ENCODE peak calls at places on chromosomes 2 and 18, in six cellular contexts. One of them, this sample, is unnamed.

GRCh38 chr2:13006829-13007715 is 290.3 kb downstream of the TRIB2 start:
- DNase-seq in chondrocyte: no peak
- DNase-seq in colonic mucosa: peak
- DNase-seq in tibial nerve: peak
- DNase-seq in psoas muscle: no peak
- DNase-seq in ovary: peak
- DNase-seq in this sample: no peak

GRCh38 chr18:62126776-62127175 is 60.1 kb downstream of the PIGN start:
- DNase-seq in tibial nerve: no peak
- DNase-seq in chondrocyte: no peak
- DNase-seq in ovary: no peak
- DNase-seq in colonic mucosa: no peak
- DNase-seq in psoas muscle: no peak
- DNase-seq in this sample: no peak

GRCh38 chr2:86398500-86398899 is 42.7 kb upstream of the KDM3A start:
- DNase-seq in psoas muscle: no peak
- DNase-seq in chondrocyte: no peak
- DNase-seq in colonic mucosa: no peak
- DNase-seq in ovary: no peak
- DNase-seq in tibial nerve: no peak
- DNase-seq in this sample: no peak

GRCh38 chr2:39216495-39217191 is 27.1 kb downstream of the CDKL4 start:
- DNase-seq in colonic mucosa: peak
- DNase-seq in tibial nerve: no peak
- DNase-seq in chondrocyte: no peak
- DNase-seq in psoas muscle: no peak
- DNase-seq in ovary: no peak
- DNase-seq in this sample: no peak

GRCh38 chr2:36611316-36611990 is 13.5 kb upstream of the FEZ2 start:
- DNase-seq in psoas muscle: no peak
- DNase-seq in colonic mucosa: no peak
- DNase-seq in tibial nerve: no peak
- DNase-seq in ovary: no peak
- DNase-seq in chondrocyte: no peak
- DNase-seq in this sample: no peak

GRCh38 chr2:190964170-190964795 is 49.7 kb downstream of the STAT1 start:
- DNase-seq in chondrocyte: no peak
- DNase-seq in colonic mucosa: no peak
- DNase-seq in psoas muscle: no peak
- DNase-seq in ovary: no peak
- DNase-seq in tibial nerve: no peak
- DNase-seq in this sample: no peak

GRCh38 chr2:55112229-55113016 is 62.2 kb upstream of the RTN4 start:
- DNase-seq in colonic mucosa: peak
- DNase-seq in ovary: peak
- DNase-seq in chondrocyte: no peak
- DNase-seq in tibial nerve: peak
- DNase-seq in psoas muscle: peak
- DNase-seq in this sample: no peak

GRCh38 chr18:56173542-56174220 is 464.7 kb downstream of the TXNL1 start:
- DNase-seq in chondrocyte: no peak
- DNase-seq in ovary: no peak
- DNase-seq in colonic mucosa: no peak
- DNase-seq in tibial nerve: no peak
- DNase-seq in psoas muscle: no peak
- DNase-seq in this sample: no peak

GRCh38 chr2:224442092-224442999 is 40.4 kb upstream of the FAM124B start:
- DNase-seq in psoas muscle: peak
- DNase-seq in ovary: no peak
- DNase-seq in chondrocyte: no peak
- DNase-seq in colonic mucosa: peak
- DNase-seq in tibial nerve: no peak
- DNase-seq in this sample: no peak

GRCh38 chr2:182115258-182115657 is 129.6 kb downstream of the PPP1R1C start:
- DNase-seq in tibial nerve: no peak
- DNase-seq in ovary: no peak
- DNase-seq in colonic mucosa: no peak
- DNase-seq in psoas muscle: no peak
- DNase-seq in chondrocyte: no peak
- DNase-seq in this sample: no peak

GRCh38 chr18:78406743-78407455 is 572.7 kb upstream of the SALL3 start:
- DNase-seq in chondrocyte: no peak
- DNase-seq in psoas muscle: no peak
- DNase-seq in tibial nerve: no peak
- DNase-seq in colonic mucosa: peak
- DNase-seq in ovary: no peak
- DNase-seq in this sample: no peak

GRCh38 chr18:43009666-43010065 is 105.8 kb downstream of the RIT2 start:
- DNase-seq in ovary: no peak
- DNase-seq in tibial nerve: no peak
- DNase-seq in chondrocyte: no peak
- DNase-seq in psoas muscle: no peak
- DNase-seq in colonic mucosa: no peak
- DNase-seq in this sample: no peak

GRCh38 chr2:69100220-69100723 is 87.3 kb downstream of the ANTXR1 start:
- DNase-seq in ovary: no peak
- DNase-seq in colonic mucosa: no peak
- DNase-seq in chondrocyte: no peak
- DNase-seq in psoas muscle: peak
- DNase-seq in tibial nerve: no peak
- DNase-seq in this sample: no peak

GRCh38 chr18:44715841-44716240 is 35.2 kb downstream of the SETBP1 start:
- DNase-seq in tibial nerve: no peak
- DNase-seq in ovary: no peak
- DNase-seq in chondrocyte: no peak
- DNase-seq in psoas muscle: no peak
- DNase-seq in colonic mucosa: no peak
- DNase-seq in this sample: no peak

GRCh38 chr18:24818451-24818850 is 358.0 kb downstream of the HRH4 start:
- DNase-seq in psoas muscle: no peak
- DNase-seq in chondrocyte: no peak
- DNase-seq in tibial nerve: no peak
- DNase-seq in colonic mucosa: no peak
- DNase-seq in ovary: no peak
- DNase-seq in this sample: no peak

GRCh38 chr2:207983654-207984053 is 41.7 kb downstream of the PLEKHM3 start:
- DNase-seq in tibial nerve: no peak
- DNase-seq in chondrocyte: no peak
- DNase-seq in ovary: no peak
- DNase-seq in psoas muscle: no peak
- DNase-seq in colonic mucosa: no peak
- DNase-seq in this sample: no peak

GRCh38 chr2:227655454-227655853 is 11.2 kb upstream of the SCYGR5 start:
- DNase-seq in psoas muscle: no peak
- DNase-seq in tibial nerve: no peak
- DNase-seq in colonic mucosa: no peak
- DNase-seq in chondrocyte: no peak
- DNase-seq in ovary: no peak
- DNase-seq in this sample: no peak

GRCh38 chr2:239305771-239306170 is 95.0 kb downstream of the HDAC4 start:
- DNase-seq in chondrocyte: peak
- DNase-seq in ovary: peak
- DNase-seq in colonic mucosa: no peak
- DNase-seq in psoas muscle: no peak
- DNase-seq in tibial nerve: no peak
- DNase-seq in this sample: no peak

GRCh38 chr2:228699400-228699799 is 517.9 kb upstream of the SPHKAP start:
- DNase-seq in tibial nerve: no peak
- DNase-seq in psoas muscle: no peak
- DNase-seq in chondrocyte: no peak
- DNase-seq in colonic mucosa: no peak
- DNase-seq in ovary: no peak
- DNase-seq in this sample: no peak

GRCh38 chr2:84494070-84494469 is 22.2 kb upstream of the DNAH6 start:
- DNase-seq in chondrocyte: no peak
- DNase-seq in psoas muscle: no peak
- DNase-seq in colonic mucosa: no peak
- DNase-seq in tibial nerve: no peak
- DNase-seq in ovary: no peak
- DNase-seq in this sample: no peak

GRCh38 chr2:127560201-127560928 is 24.9 kb downstream of the MYO7B start:
- DNase-seq in tibial nerve: no peak
- DNase-seq in chondrocyte: peak
- DNase-seq in colonic mucosa: no peak
- DNase-seq in psoas muscle: no peak
- DNase-seq in ovary: no peak
- DNase-seq in this sample: no peak

GRCh38 chr2:46643493-46643892 is 164.1 kb downstream of the TMEM247 start:
- DNase-seq in chondrocyte: no peak
- DNase-seq in ovary: no peak
- DNase-seq in colonic mucosa: no peak
- DNase-seq in tibial nerve: no peak
- DNase-seq in psoas muscle: no peak
- DNase-seq in this sample: no peak

GRCh38 chr18:77059294-77059916 is 73.2 kb downstream of the MBP start:
- DNase-seq in colonic mucosa: no peak
- DNase-seq in ovary: peak
- DNase-seq in tibial nerve: no peak
- DNase-seq in chondrocyte: no peak
- DNase-seq in psoas muscle: no peak
- DNase-seq in this sample: no peak

GRCh38 chr2:127619901-127620705 is 25.9 kb upstream of the GPR17 start:
- DNase-seq in tibial nerve: peak
- DNase-seq in colonic mucosa: no peak
- DNase-seq in chondrocyte: peak
- DNase-seq in ovary: peak
- DNase-seq in psoas muscle: no peak
- DNase-seq in this sample: no peak

GRCh38 chr2:132670104-132670960 is at the start of gene LYPD1:
- DNase-seq in chondrocyte: no peak
- DNase-seq in ovary: no peak
- DNase-seq in colonic mucosa: peak
- DNase-seq in tibial nerve: peak
- DNase-seq in psoas muscle: peak
- DNase-seq in this sample: no peak

GRCh38 chr2:165874445-165875039 is 79.0 kb downstream of the TTC21B start:
- DNase-seq in chondrocyte: no peak
- DNase-seq in psoas muscle: no peak
- DNase-seq in tibial nerve: no peak
- DNase-seq in colonic mucosa: peak
- DNase-seq in ovary: no peak
- DNase-seq in this sample: no peak

GRCh38 chr2:169928463-169928864 is 101.2 kb downstream of the UBR3 start:
- DNase-seq in ovary: no peak
- DNase-seq in colonic mucosa: no peak
- DNase-seq in chondrocyte: no peak
- DNase-seq in tibial nerve: no peak
- DNase-seq in psoas muscle: no peak
- DNase-seq in this sample: no peak

GRCh38 chr2:124088621-124089020 is 63.5 kb downstream of the CNTNAP5 start:
- DNase-seq in colonic mucosa: no peak
- DNase-seq in ovary: no peak
- DNase-seq in tibial nerve: no peak
- DNase-seq in psoas muscle: no peak
- DNase-seq in chondrocyte: no peak
- DNase-seq in this sample: no peak

DNA sequence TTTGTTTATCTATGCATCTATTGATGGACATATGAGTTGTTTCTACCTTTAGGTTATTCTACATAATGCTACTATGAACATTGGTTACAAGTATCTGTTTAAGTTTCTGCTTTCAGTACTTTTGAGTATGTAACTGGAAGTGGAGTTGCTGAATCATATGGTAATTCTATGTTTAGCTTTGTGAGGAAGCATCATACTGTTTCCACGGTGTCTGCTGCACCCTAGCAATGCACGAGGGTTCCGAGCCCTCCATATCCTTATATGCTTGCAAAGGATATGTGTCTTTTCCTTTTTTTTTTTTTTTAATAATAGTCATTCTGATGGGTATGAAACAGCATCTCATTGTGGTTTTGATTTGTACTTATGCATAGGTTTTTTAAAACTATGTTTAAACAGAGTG is 83.7 kb downstream of the FMNL2 start:
- DNase-seq in colonic mucosa: no peak
- DNase-seq in chondrocyte: no peak
- DNase-seq in tibial nerve: no peak
- DNase-seq in ovary: no peak
- DNase-seq in psoas muscle: no peak
- DNase-seq in this sample: no peak
- TF ChIP-seq CTCF in colonic mucosa: no peak
- TF ChIP-seq CTCF in chondrocyte: peak
- TF ChIP-seq CTCF in tibial nerve: no peak
- TF ChIP-seq CTCF in ovary: no peak
- TF ChIP-seq CTCF in psoas muscle: no peak
- TF ChIP-seq CTCF in this sample: no peak

DNA sequence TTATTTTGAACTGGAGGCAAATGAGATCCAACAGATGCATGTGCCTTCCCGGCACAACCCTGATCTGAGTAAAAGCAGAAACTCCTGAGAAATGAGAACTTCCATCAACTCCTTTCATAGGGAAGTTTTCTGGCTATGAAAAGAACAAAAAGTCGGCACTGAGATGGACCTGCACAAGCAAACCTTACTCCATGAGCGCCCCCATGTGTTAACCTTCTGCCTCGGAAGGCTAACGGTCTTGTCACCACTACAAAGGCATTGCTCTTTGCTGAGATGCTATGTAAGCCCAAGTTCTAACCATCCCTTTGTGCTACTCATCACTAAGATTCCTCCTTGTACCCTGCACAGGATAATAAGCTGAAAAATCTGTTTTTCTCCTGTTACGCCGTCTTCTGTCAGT is 57.3 kb upstream of the SULT1C3 start:
- DNase-seq in ovary: no peak
- DNase-seq in chondrocyte: no peak
- DNase-seq in tibial nerve: no peak
- DNase-seq in colonic mucosa: peak
- DNase-seq in psoas muscle: no peak
- DNase-seq in this sample: no peak
- TF ChIP-seq CTCF in ovary: no peak
- TF ChIP-seq CTCF in chondrocyte: peak
- TF ChIP-seq CTCF in tibial nerve: no peak
- TF ChIP-seq CTCF in colonic mucosa: no peak
- TF ChIP-seq CTCF in psoas muscle: no peak
- TF ChIP-seq CTCF in this sample: no peak

GRCh38 chr18:68627812-68628211 is 87.1 kb downstream of the TMX3 start:
- DNase-seq in colonic mucosa: no peak
- DNase-seq in ovary: no peak
- DNase-seq in psoas muscle: no peak
- DNase-seq in chondrocyte: no peak
- DNase-seq in tibial nerve: no peak
- DNase-seq in this sample: no peak

GRCh38 chr18:68623342-68623741 is 91.6 kb downstream of the TMX3 start:
- DNase-seq in colonic mucosa: no peak
- DNase-seq in psoas muscle: no peak
- DNase-seq in tibial nerve: no peak
- DNase-seq in ovary: no peak
- DNase-seq in chondrocyte: no peak
- DNase-seq in this sample: no peak
- TF ChIP-seq CTCF in colonic mucosa: peak
- TF ChIP-seq CTCF in psoas muscle: peak
- TF ChIP-seq CTCF in tibial nerve: peak
- TF ChIP-seq CTCF in ovary: no peak
- TF ChIP-seq CTCF in chondrocyte: peak
- TF ChIP-seq CTCF in this sample: no peak

DNA sequence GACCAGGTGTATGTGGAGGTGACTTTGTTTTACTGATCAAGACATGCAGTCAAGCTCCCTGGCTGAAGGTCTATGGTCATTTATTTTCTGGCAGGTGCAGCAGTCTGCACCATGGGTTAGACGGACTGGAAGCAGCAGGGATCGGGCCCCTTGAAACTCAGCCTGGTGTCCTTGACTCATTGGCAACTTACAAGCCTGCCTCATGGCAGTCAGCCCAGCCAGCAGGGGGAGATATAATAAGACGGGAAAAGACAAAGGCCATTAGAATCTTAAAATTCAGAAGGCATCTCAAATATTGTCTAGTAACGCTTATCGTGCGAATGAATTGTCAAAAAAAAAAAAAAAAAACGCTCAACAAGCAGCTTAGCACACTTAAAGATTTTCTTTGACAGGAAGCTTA is 308.2 kb downstream of the EN1 start:
- DNase-seq in chondrocyte: no peak
- DNase-seq in psoas muscle: peak
- DNase-seq in ovary: peak
- DNase-seq in colonic mucosa: no peak
- DNase-seq in tibial nerve: no peak
- DNase-seq in this sample: no peak
- TF ChIP-seq CTCF in chondrocyte: peak
- TF ChIP-seq CTCF in psoas muscle: no peak
- TF ChIP-seq CTCF in ovary: no peak
- TF ChIP-seq CTCF in colonic mucosa: no peak
- TF ChIP-seq CTCF in tibial nerve: no peak
- TF ChIP-seq CTCF in this sample: no peak